ENCODE peak calls at places on chromosomes 4 and X, in four cellular contexts. T is fibroblast of lung, R is BE2C, Z is cardiac muscle cell. M is an unnamed sample.
A peak's percentile ranks its signal among the peaks of the same experiment; 100 is the strongest.

GRCh38 chrX:23434356-23434884 is 99.8 kb downstream of the PTCHD1 start:
- DNase-seq in T (peak; percentile 90), R (no peak), Z (no peak), M (no peak)

GRCh38 chr4:100679926-100680325 is 162.1 kb upstream of the EMCN start:
- DNase-seq in T (no peak), R (no peak), Z (no peak), M (no peak)

GRCh38 chrX:120559799-120560198 is 963 bp downstream of the CUL4B start:
- DNase-seq in T (no peak), R (no peak), Z (peak; percentile 35), M (no peak)

GRCh38 chr4:148061795-148062194 is 329.9 kb downstream of the ARHGAP10 start:
- DNase-seq in T (no peak), R (no peak), Z (no peak), M (no peak)

GRCh38 chrX:135112096-135112729 is 8.1 kb downstream of the ETDB start:
- DNase-seq in T (peak; percentile 34), R (peak; percentile 19), Z (peak; percentile 28), M (peak; percentile 12)

GRCh38 chr4:68907788-68908700 is 43.6 kb downstream of the UGT2A3 start:
- DNase-seq in T (no peak), R (no peak), Z (no peak), M (no peak)

GRCh38 chr4:8340721-8341680 is 71.4 kb downstream of the HTRA3 start:
- DNase-seq in T (peak; percentile 21), R (no peak), Z (no peak), M (no peak)

GRCh38 chrX:53089224-53089842 is 4.6 kb upstream of the KANTR start:
- DNase-seq in T (peak; percentile 67), R (peak; percentile 40), Z (peak; percentile 51), M (no peak)

GRCh38 chr4:118279328-118279727 is 73.5 kb downstream of the PRSS12 start:
- DNase-seq in T (no peak), R (no peak), Z (no peak), M (no peak)

GRCh38 chr4:149161247-149161646 is 654.4 kb downstream of the IQCM start:
- DNase-seq in T (peak; percentile 41), R (no peak), Z (no peak), M (no peak)

GRCh38 chr4:110869114-110869513 is 246.2 kb upstream of the PITX2 start:
- DNase-seq in T (peak; percentile 66), R (no peak), Z (no peak), M (no peak)

GRCh38 chrX:103483720-103484119 is 35.6 kb downstream of the RAB40A start:
- DNase-seq in T (no peak), R (no peak), Z (no peak), M (no peak)

GRCh38 chr4:73679836-73680235 is 59.6 kb upstream of the RASSF6 start:
- DNase-seq in T (peak; percentile 34), R (no peak), Z (no peak), M (no peak)

GRCh38 chr4:98605216-98605615 is 53.2 kb downstream of the TSPAN5 start:
- DNase-seq in T (no peak), R (no peak), Z (no peak), M (no peak)

GRCh38 chr4:114879916-114880315 is 233.5 kb downstream of the NDST4 start:
- DNase-seq in T (no peak), R (no peak), Z (no peak), M (no peak)

GRCh38 chr4:132540268-132540667 is 608.8 kb upstream of the PCDH10 start:
- DNase-seq in T (no peak), R (no peak), Z (peak; percentile 19), M (no peak)

GRCh38 chr4:80538276-80538926 is 202.9 kb downstream of the CFAP299 start:
- DNase-seq in T (peak; percentile 32), R (no peak), Z (no peak), M (no peak)

GRCh38 chr4:183747931-183748664 is 89.0 kb downstream of the TRAPPC11 start:
- DNase-seq in T (no peak), R (peak; percentile 26), Z (peak; percentile 57), M (no peak)

GRCh38 chr4:55347610-55348228 is 1.7 kb downstream of the SRD5A3 start:
- DNase-seq in T (no peak), R (no peak), Z (no peak), M (no peak)
- H3K4me3 ChIP-seq in T (no peak overlapping the region), R (no peak overlapping the region), Z (no peak overlapping the region), M (no peak overlapping the region)

GRCh38 chrX:72309297-72310071 is 3.8 kb upstream of the CITED1 start:
- DNase-seq in T (no peak), R (no peak), Z (no peak), M (no peak)
- H3K27me3 ChIP-seq in T (peaks cover 39% of the 10 kb centered on the region), R (peaks cover 21% of the 10 kb centered on the region), Z (peaks cover 36% of the 10 kb centered on the region), M (peaks cover 31% of the 10 kb centered on the region)

DNA sequence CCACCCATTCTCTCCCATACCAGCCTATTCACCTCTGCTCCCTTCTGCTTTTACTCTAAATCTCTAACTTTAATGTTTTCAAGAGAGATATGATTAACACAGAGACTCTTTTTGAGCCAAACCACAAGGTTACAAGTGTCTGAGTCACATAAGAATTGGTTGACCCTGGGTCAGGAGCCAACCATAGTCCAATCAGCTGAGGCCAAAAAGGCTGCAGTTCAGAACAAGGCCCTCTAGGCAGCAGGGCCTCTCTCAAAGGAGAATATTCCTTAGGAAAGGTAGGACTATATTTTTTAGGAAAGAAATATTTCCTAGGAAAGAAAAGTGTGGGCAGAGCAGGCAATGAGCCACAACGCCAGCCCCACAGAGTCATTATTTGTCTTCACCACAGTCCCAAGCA is 2.3 kb downstream of the ATP8A1 start:
- DNase-seq in T (peak; percentile 84), R (no peak), Z (no peak), M (peak; percentile 4)
- H3K4me1 ChIP-seq in T (peaks cover 4% of the 10 kb centered on the region), R (peaks cover 19% of the 10 kb centered on the region), Z (peaks cover 13% of the 10 kb centered on the region), M (peaks cover 9% of the 10 kb centered on the region)

GRCh38 chrX:107648332-107648731 is 20.0 kb downstream of the PRPS1 start:
- DNase-seq in T (no peak), R (no peak), Z (no peak), M (no peak)

DNA sequence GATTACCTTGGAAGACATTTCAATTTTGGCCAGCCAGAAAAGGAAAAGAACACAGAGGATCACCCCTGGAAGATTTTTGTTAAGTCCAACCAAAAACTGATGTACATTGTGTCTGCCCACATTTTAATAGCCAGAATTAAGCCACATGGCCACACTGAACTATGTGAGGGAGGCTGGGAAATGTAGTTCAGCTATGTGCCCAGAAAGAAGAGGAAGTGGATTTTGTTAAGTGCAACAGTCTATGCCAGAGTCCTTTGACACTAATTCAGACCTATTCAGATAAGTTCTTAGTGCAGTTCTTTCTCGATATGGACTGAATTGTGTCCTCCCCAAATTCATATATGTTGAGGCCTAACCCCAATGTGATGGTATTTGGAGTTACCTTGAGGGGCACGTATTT is 18.4 kb downstream of the PRPS1 start:
- DNase-seq in T (no peak), R (no peak), Z (no peak), M (no peak)
- H3K4me3 ChIP-seq in T (no peak overlapping the region), R (no peak overlapping the region), Z (no peak overlapping the region), M (no peak overlapping the region)

GRCh38 chr4:182143822-182144620 is 99.2 kb upstream of the TENM3 start:
- DNase-seq in T (peak; percentile 82), R (peak; percentile 74), Z (peak; percentile 49), M (peak; percentile 94)

GRCh38 chr4:182141623-182142022 is 101.6 kb upstream of the TENM3 start:
- DNase-seq in T (peak; percentile 15), R (no peak), Z (no peak), M (no peak)

GRCh38 chr4:182144621-182145359 is 98.4 kb upstream of the TENM3 start:
- DNase-seq in T (peak; percentile 19), R (peak; percentile 57), Z (peak; percentile 64), M (peak; percentile 46)

GRCh38 chr4:182142146-182143085 is 100.8 kb upstream of the TENM3 start:
- DNase-seq in T (peak; percentile 64), R (no peak), Z (peak; percentile 44), M (peak; percentile 65)

GRCh38 chr4:182143086-182143821 is 99.9 kb upstream of the TENM3 start:
- DNase-seq in T (peak; percentile 41), R (no peak), Z (peak; percentile 12), M (peak; percentile 63)
- H3K27me3 ChIP-seq in T (peaks cover 15% of the 10 kb centered on the region), R (no peaks in the 10 kb centered on the region), Z (peaks cover 68% of the 10 kb centered on the region), M (no peaks in the 10 kb centered on the region)